ENCODE peak calls at places on chromosomes 16 and 17, in six cellular contexts. B is psoas muscle, M is tibial nerve, S is hepatocyte, T is pancreas, E is heart right ventricle. G is an unnamed sample.
A peak's percentile ranks its signal among the peaks of the same experiment; 100 is the strongest.

GRCh38 chr17:65101371-65101770 is 35.8 kb upstream of the RGS9 start:
- DNase-seq in B (no peak), M (no peak), S (no peak), T (no peak), E (no peak), G (no peak)

GRCh38 chr16:58379736-58380135 is 12.5 kb upstream of the GINS3 start:
- DNase-seq in B (no peak), M (no peak), S (no peak), T (no peak), E (no peak), G (no peak)

GRCh38 chr17:49930880-49931279 is 38.1 kb upstream of the DLX4 start:
- DNase-seq in B (no peak), M (no peak), S (no peak), T (no peak), E (no peak), G (no peak)

GRCh38 chr17:81509048-81509686 is 3.4 kb downstream of the ACTG1 start:
- DNase-seq in B (no peak), M (no peak), S (no peak), T (no peak), E (no peak), G (peak; percentile 48)

GRCh38 chr17:29136998-29137730 is 43.0 kb downstream of the MYO18A start:
- DNase-seq in B (no peak), M (no peak), S (no peak), T (no peak), E (no peak), G (no peak)

GRCh38 chr16:87692176-87692575 is 73.6 kb downstream of the KLHDC4 start:
- DNase-seq in B (no peak), M (no peak), S (no peak), T (no peak), E (no peak), G (no peak)

GRCh38 chr17:57761887-57762286 is 16.8 kb upstream of the CCDC182 start:
- DNase-seq in B (no peak), M (no peak), S (no peak), T (no peak), E (no peak), G (no peak)

GRCh38 chr16:57668630-57669475 is 747 bp downstream of the ADGRG3 start:
- DNase-seq in B (peak; percentile 39), M (no peak), S (no peak), T (no peak), E (no peak), G (no peak)

GRCh38 chr16:50273888-50274770 is 7.8 kb downstream of the ADCY7 start:
- DNase-seq in B (peak; percentile 59), M (no peak), S (no peak), T (no peak), E (no peak), G (peak; percentile 60)

GRCh38 chr17:65741690-65742089 is 180.2 kb upstream of the AXIN2 start:
- DNase-seq in B (no peak), M (no peak), S (no peak), T (no peak), E (no peak), G (no peak)

GRCh38 chr17:50181155-50181554 is 15.3 kb downstream of the SGCA start:
- DNase-seq in B (peak; percentile 47), M (no peak), S (no peak), T (no peak), E (no peak), G (no peak)

GRCh38 chr16:25036561-25036960 is 21.4 kb upstream of the ARHGAP17 start:
- DNase-seq in B (no peak), M (no peak), S (no peak), T (no peak), E (no peak), G (no peak)

GRCh38 chr17:1710807-1711553 is 803 bp upstream of the TLCD2 start:
- DNase-seq in B (no peak), M (no peak), S (peak; percentile 32), T (no peak), E (no peak), G (no peak)

GRCh38 chr17:10094806-10095205 is 103.6 kb downstream of the GAS7 start:
- DNase-seq in B (no peak), M (no peak), S (no peak), T (no peak), E (no peak), G (no peak)

GRCh38 chr17:51029568-51030463 is 90.9 kb downstream of the SPAG9 start:
- DNase-seq in B (no peak), M (no peak), S (no peak), T (no peak), E (no peak), G (no peak)

GRCh38 chr17:31158741-31159377 is 64.1 kb downstream of the NF1 start:
- DNase-seq in B (no peak), M (no peak), S (no peak), T (no peak), E (no peak), G (no peak)

GRCh38 chr16:29972992-29973383 is 680 bp upstream of the TAOK2 start:
- DNase-seq in B (no peak), M (no peak), S (no peak), T (no peak), E (no peak), G (no peak)

GRCh38 chr16:88922114-88922825 is 54.7 kb downstream of the CBFA2T3 start:
- DNase-seq in B (peak; percentile 88), M (peak; percentile 64), S (no peak), T (peak; percentile 85), E (peak; percentile 92), G (peak; percentile 67)

GRCh38 chr16:52318259-52319008 is 228.5 kb downstream of the TOX3 start:
- DNase-seq in B (no peak), M (no peak), S (no peak), T (no peak), E (no peak), G (no peak)

GRCh38 chr17:47981462-47981861 is 10.5 kb downstream of the CDK5RAP3 start:
- DNase-seq in B (no peak), M (no peak), S (no peak), T (no peak), E (no peak), G (peak; percentile 22)

GRCh38 chr17:34736611-34737010 is 157.2 kb downstream of the TMEM132E start:
- DNase-seq in B (no peak), M (no peak), S (no peak), T (no peak), E (no peak), G (no peak)

GRCh38 chr16:70804153-70804728 is 3.3 kb upstream of the VAC14 start:
- DNase-seq in B (no peak), M (no peak), S (no peak), T (no peak), E (no peak), G (no peak)

DNA sequence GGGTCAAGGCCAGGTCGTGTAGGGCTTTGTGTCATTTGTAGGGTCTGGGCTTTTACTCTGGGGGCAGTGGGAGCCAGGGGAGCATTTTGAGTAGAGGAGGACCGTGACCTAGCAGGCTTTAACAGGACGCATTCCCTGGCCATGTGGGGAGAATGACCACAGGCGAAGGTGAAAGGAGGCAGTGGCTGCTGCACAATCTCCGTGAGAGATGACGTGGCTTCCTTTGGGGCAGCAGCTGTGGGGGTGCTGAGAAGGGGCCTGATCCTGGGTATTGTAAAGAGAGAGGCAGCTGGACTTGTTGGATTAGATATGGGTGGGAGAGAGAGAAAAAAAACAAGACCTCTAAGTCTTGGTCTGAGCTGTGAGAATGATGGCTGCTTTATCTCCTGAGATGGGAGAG is 46.0 kb downstream of the KATNIP start:
- DNase-seq in B (no peak), M (no peak), S (no peak), T (peak; percentile 46), E (no peak), G (no peak)
- H3K27ac ChIP-seq in B (no peak overlapping the region), M (no peak overlapping the region), S (no peak overlapping the region), T (peak overlapping the region; percentile 72), E (no peak overlapping the region), G (no peak overlapping the region)

DNA sequence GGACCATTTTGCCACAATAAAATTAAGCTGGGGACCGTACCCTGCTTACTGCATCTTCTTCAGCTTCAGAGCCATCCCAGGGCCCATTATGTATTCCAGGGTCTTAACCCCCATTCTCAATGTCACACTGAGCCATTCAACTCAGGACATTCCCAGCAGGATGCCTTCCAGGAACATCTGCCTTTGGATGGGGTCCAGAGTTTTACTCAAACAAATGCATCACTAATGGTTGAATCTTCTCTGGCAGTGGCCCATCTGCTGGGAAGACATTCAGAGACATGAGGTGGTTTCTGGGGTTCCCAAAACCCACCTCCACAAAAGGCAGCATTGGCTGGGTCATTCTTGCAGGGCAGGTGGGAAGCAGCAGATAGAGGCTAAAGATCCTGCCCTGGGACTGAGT is 3.4 kb upstream of the SEC14L5 start:
- DNase-seq in B (no peak), M (no peak), S (no peak), T (no peak), E (no peak), G (no peak)
- H3K27ac ChIP-seq in B (no peak overlapping the region), M (no peak overlapping the region), S (no peak overlapping the region), T (no peak overlapping the region), E (no peak overlapping the region), G (no peak overlapping the region)

DNA sequence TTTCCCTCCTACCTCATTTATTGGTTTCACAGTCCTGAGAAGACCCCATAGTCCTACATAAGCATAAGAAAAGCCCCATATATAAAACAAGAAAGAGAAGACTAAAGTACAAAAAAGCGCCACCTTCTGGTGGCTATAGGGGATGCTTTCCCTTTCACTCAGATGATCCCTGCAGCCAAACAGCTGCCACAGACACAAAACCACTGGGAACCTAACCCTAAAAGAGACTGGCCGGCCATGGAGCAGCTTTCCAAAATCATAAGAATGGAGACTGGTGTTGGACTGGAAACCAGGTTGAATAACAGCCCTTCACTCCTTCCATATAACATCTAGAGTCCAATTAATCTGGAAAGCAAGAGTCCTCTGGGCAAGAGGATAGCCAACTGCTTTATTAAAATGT is 11.4 kb downstream of the DYNC1LI2 start:
- DNase-seq in B (no peak), M (no peak), S (peak; percentile 41), T (no peak), E (no peak), G (peak; percentile 32)
- H3K27ac ChIP-seq in B (peak overlapping the region; percentile 83), M (peak overlapping the region; percentile 79), S (peak overlapping the region; percentile 82), T (peak overlapping the region; percentile 84), E (peak overlapping the region; percentile 85), G (peak overlapping the region; percentile 90)

GRCh38 chr17:74525781-74526288 is 5.4 kb downstream of the CD300LB start:
- DNase-seq in B (no peak), M (no peak), S (no peak), T (no peak), E (no peak), G (no peak)
- H3K27ac ChIP-seq in B (no peak overlapping the region), M (no peak overlapping the region), S (no peak overlapping the region), T (no peak overlapping the region), E (no peak overlapping the region), G (no peak overlapping the region)

GRCh38 chr16:75204410-75204758 is 2.6 kb downstream of the CTRB2 start:
- DNase-seq in B (no peak), M (no peak), S (no peak), T (peak; percentile 26), E (no peak), G (no peak)
- H3K27ac ChIP-seq in B (no peak overlapping the region), M (no peak overlapping the region), S (no peak overlapping the region), T (no peak overlapping the region), E (no peak overlapping the region), G (no peak overlapping the region)

GRCh38 chr17:60601443-60602384 is 1.7 kb downstream of the PPM1D start:
- DNase-seq in B (no peak), M (no peak), S (peak; percentile 91), T (peak; percentile 60), E (peak; percentile 65), G (peak; percentile 60)
- H3K27ac ChIP-seq in B (peak overlapping the region; percentile 95), M (peak overlapping the region; percentile 99), S (peak overlapping the region; percentile 93), T (peak overlapping the region; percentile 98), E (peak overlapping the region; percentile 97), G (peak overlapping the region; percentile 97)

G was measured in transverse colon.